ENCODE peak calls at places on chromosomes 5 and 9, in six cellular contexts. One of them, this sample, is unnamed.

GRCh38 chr5:56479701-56480304 is 246.7 kb upstream of the ANKRD55 start:
- DNase-seq in esophagus squamous epithelium: no peak
- DNase-seq in upper lobe of right lung: no peak
- DNase-seq in HFFc6: no peak
- DNase-seq in coronary artery: no peak
- DNase-seq in omental fat pad: no peak
- DNase-seq in this sample: no peak

GRCh38 chr5:157613385-157614245 is 38.0 kb upstream of the ADAM19 start:
- DNase-seq in esophagus squamous epithelium: no peak
- DNase-seq in upper lobe of right lung: no peak
- DNase-seq in HFFc6: no peak
- DNase-seq in coronary artery: no peak
- DNase-seq in omental fat pad: no peak
- DNase-seq in this sample: no peak

GRCh38 chr5:43036856-43037711 is 3.0 kb downstream of the ANXA2R start:
- DNase-seq in esophagus squamous epithelium: no peak
- DNase-seq in upper lobe of right lung: peak
- DNase-seq in HFFc6: no peak
- DNase-seq in coronary artery: no peak
- DNase-seq in omental fat pad: no peak
- DNase-seq in this sample: no peak

GRCh38 chr5:67033893-67034605 is 162.6 kb downstream of the CD180 start:
- DNase-seq in esophagus squamous epithelium: no peak
- DNase-seq in upper lobe of right lung: no peak
- DNase-seq in HFFc6: no peak
- DNase-seq in coronary artery: no peak
- DNase-seq in omental fat pad: no peak
- DNase-seq in this sample: no peak

GRCh38 chr5:172282277-172283019 is 1.1 kb downstream of the UBTD2 start:
- DNase-seq in esophagus squamous epithelium: no peak
- DNase-seq in upper lobe of right lung: no peak
- DNase-seq in HFFc6: peak
- DNase-seq in coronary artery: no peak
- DNase-seq in omental fat pad: no peak
- DNase-seq in this sample: no peak

GRCh38 chr9:113875917-113876805 is at the start of gene ZNF618:
- DNase-seq in esophagus squamous epithelium: no peak
- DNase-seq in upper lobe of right lung: peak
- DNase-seq in HFFc6: no peak
- DNase-seq in coronary artery: no peak
- DNase-seq in omental fat pad: no peak
- DNase-seq in this sample: peak

GRCh38 chr9:136539427-136540412 is 6.1 kb downstream of the NOTCH1 start:
- DNase-seq in esophagus squamous epithelium: peak
- DNase-seq in upper lobe of right lung: peak
- DNase-seq in HFFc6: no peak
- DNase-seq in coronary artery: peak
- DNase-seq in omental fat pad: peak
- DNase-seq in this sample: peak

GRCh38 chr5:160672521-160672920 is 179.5 kb downstream of the ATP10B start:
- DNase-seq in esophagus squamous epithelium: no peak
- DNase-seq in upper lobe of right lung: no peak
- DNase-seq in HFFc6: no peak
- DNase-seq in coronary artery: no peak
- DNase-seq in omental fat pad: no peak
- DNase-seq in this sample: no peak

GRCh38 chr9:70046274-70047070 is 2.8 kb downstream of the MAMDC2 start:
- DNase-seq in esophagus squamous epithelium: no peak
- DNase-seq in upper lobe of right lung: no peak
- DNase-seq in HFFc6: no peak
- DNase-seq in coronary artery: no peak
- DNase-seq in omental fat pad: no peak
- DNase-seq in this sample: no peak

GRCh38 chr5:158754018-158754514 is 345.6 kb downstream of the EBF1 start:
- DNase-seq in esophagus squamous epithelium: no peak
- DNase-seq in upper lobe of right lung: no peak
- DNase-seq in HFFc6: peak
- DNase-seq in coronary artery: no peak
- DNase-seq in omental fat pad: no peak
- DNase-seq in this sample: no peak

GRCh38 chr5:67170783-67171182 is 25.8 kb downstream of the CD180 start:
- DNase-seq in esophagus squamous epithelium: no peak
- DNase-seq in upper lobe of right lung: no peak
- DNase-seq in HFFc6: no peak
- DNase-seq in coronary artery: no peak
- DNase-seq in omental fat pad: no peak
- DNase-seq in this sample: no peak

DNA sequence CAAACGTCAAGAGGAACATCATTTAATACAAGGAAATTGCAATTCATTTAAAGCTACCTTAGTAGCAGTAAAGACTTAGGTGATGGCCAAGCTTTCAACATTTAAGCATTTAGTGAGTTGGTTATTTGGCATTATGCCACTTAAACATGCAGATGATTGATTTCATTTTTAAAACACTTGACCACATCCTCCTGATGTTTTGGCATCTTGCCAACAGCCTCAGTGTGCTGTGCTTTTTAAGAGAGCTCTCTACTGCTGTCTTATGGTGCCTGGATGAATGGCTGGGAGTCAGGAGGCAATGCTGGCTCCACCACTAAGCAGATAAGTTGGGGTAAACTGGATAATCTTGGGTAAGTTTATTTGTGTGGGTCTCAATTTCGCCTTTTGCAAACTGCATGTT is 364.5 kb downstream of the MAN2A1 start:
- DNase-seq in esophagus squamous epithelium: peak
- DNase-seq in upper lobe of right lung: no peak
- DNase-seq in HFFc6: no peak
- DNase-seq in coronary artery: no peak
- DNase-seq in omental fat pad: no peak
- DNase-seq in this sample: no peak
- TF ChIP-seq CTCF in esophagus squamous epithelium: no peak
- TF ChIP-seq CTCF in upper lobe of right lung: no peak
- TF ChIP-seq CTCF in HFFc6: no peak
- TF ChIP-seq CTCF in coronary artery: no peak
- TF ChIP-seq CTCF in omental fat pad: no peak
- TF ChIP-seq CTCF in this sample: no peak

DNA sequence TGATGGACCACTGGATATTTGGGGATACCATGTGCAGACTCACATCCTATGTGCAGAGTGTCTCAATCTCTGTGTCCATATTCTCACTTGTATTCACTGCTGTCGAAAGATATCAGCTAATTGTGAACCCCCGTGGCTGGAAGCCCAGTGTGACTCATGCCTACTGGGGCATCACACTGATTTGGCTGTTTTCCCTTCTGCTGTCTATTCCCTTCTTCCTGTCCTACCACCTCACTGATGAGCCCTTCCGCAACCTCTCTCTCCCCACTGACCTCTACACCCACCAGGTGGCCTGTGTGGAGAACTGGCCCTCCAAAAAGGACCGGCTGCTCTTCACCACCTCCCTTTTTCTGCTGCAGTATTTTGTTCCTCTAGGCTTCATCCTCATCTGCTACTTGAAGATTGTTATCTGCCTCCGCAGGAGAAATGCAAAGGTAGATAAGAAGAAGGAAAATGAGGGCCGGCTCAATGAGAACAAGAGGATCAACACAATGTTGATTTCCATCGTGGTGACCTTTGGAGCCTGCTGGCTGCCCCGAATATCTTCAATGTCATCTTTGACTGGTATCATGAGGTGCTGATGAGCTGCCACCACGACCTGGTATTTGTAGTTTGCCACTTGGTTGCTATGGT is 54.5 kb upstream of the HNRNPA0 start:
- DNase-seq in esophagus squamous epithelium: no peak
- DNase-seq in upper lobe of right lung: no peak
- DNase-seq in HFFc6: no peak
- DNase-seq in coronary artery: no peak
- DNase-seq in omental fat pad: no peak
- DNase-seq in this sample: no peak
- TF ChIP-seq CTCF in esophagus squamous epithelium: no peak
- TF ChIP-seq CTCF in upper lobe of right lung: no peak
- TF ChIP-seq CTCF in HFFc6: no peak
- TF ChIP-seq CTCF in coronary artery: no peak
- TF ChIP-seq CTCF in omental fat pad: no peak
- TF ChIP-seq CTCF in this sample: no peak

DNA sequence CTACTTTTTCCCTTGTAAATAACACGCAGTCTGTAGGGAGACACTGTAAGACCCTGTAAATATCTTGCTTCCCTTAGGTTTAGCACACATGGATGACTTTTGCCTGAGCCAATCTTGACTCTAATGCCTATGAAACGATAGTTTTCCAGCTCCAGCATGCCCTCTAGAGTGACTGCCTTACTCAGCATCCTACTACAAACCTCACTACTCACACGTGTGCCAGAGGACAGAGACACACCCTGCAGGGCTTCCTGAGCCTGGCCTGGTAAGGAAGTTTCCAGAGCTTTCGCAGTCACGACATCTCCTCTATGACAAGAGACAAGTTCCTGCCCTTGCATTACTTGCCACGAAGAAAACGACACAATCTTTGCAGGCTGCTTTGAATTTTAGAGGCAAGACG is 138.1 kb downstream of the ATPSCKMT start:
- DNase-seq in esophagus squamous epithelium: no peak
- DNase-seq in upper lobe of right lung: no peak
- DNase-seq in HFFc6: peak
- DNase-seq in coronary artery: no peak
- DNase-seq in omental fat pad: no peak
- DNase-seq in this sample: no peak
- TF ChIP-seq CTCF in esophagus squamous epithelium: no peak
- TF ChIP-seq CTCF in upper lobe of right lung: peak
- TF ChIP-seq CTCF in HFFc6: peak
- TF ChIP-seq CTCF in coronary artery: no peak
- TF ChIP-seq CTCF in omental fat pad: no peak
- TF ChIP-seq CTCF in this sample: no peak

GRCh38 chr9:35834260-35835215 is 5.5 kb downstream of the TMEM8B start:
- DNase-seq in esophagus squamous epithelium: no peak
- DNase-seq in upper lobe of right lung: no peak
- DNase-seq in HFFc6: no peak
- DNase-seq in coronary artery: no peak
- DNase-seq in omental fat pad: no peak
- DNase-seq in this sample: no peak

GRCh38 chr9:35832814-35833213 is 3.8 kb downstream of the TMEM8B start:
- DNase-seq in esophagus squamous epithelium: no peak
- DNase-seq in upper lobe of right lung: no peak
- DNase-seq in HFFc6: no peak
- DNase-seq in coronary artery: no peak
- DNase-seq in omental fat pad: no peak
- DNase-seq in this sample: no peak

GRCh38 chr9:35835766-35836165 is 6.7 kb downstream of the TMEM8B start:
- DNase-seq in esophagus squamous epithelium: no peak
- DNase-seq in upper lobe of right lung: no peak
- DNase-seq in HFFc6: no peak
- DNase-seq in coronary artery: no peak
- DNase-seq in omental fat pad: no peak
- DNase-seq in this sample: no peak

GRCh38 chr9:35836595-35836994 is 7.6 kb downstream of the TMEM8B start:
- DNase-seq in esophagus squamous epithelium: no peak
- DNase-seq in upper lobe of right lung: no peak
- DNase-seq in HFFc6: no peak
- DNase-seq in coronary artery: no peak
- DNase-seq in omental fat pad: no peak
- DNase-seq in this sample: no peak

GRCh38 chr9:35835216-35835604 is 6.2 kb downstream of the TMEM8B start:
- DNase-seq in esophagus squamous epithelium: no peak
- DNase-seq in upper lobe of right lung: no peak
- DNase-seq in HFFc6: no peak
- DNase-seq in coronary artery: no peak
- DNase-seq in omental fat pad: no peak
- DNase-seq in this sample: no peak
- TF ChIP-seq CTCF in esophagus squamous epithelium: peak
- TF ChIP-seq CTCF in upper lobe of right lung: peak
- TF ChIP-seq CTCF in HFFc6: peak
- TF ChIP-seq CTCF in coronary artery: no peak
- TF ChIP-seq CTCF in omental fat pad: no peak
- TF ChIP-seq CTCF in this sample: no peak

GRCh38 chr5:94785111-94785510 is 166.6 kb downstream of the SLF1 start:
- DNase-seq in esophagus squamous epithelium: no peak
- DNase-seq in upper lobe of right lung: no peak
- DNase-seq in HFFc6: no peak
- DNase-seq in coronary artery: no peak
- DNase-seq in omental fat pad: no peak
- DNase-seq in this sample: no peak
- TF ChIP-seq CTCF in esophagus squamous epithelium: no peak
- TF ChIP-seq CTCF in upper lobe of right lung: peak
- TF ChIP-seq CTCF in HFFc6: peak
- TF ChIP-seq CTCF in coronary artery: no peak
- TF ChIP-seq CTCF in omental fat pad: no peak
- TF ChIP-seq CTCF in this sample: no peak

GRCh38 chr5:39132792-39133191 is 58.6 kb upstream of the RICTOR start:
- DNase-seq in esophagus squamous epithelium: no peak
- DNase-seq in upper lobe of right lung: no peak
- DNase-seq in HFFc6: no peak
- DNase-seq in coronary artery: no peak
- DNase-seq in omental fat pad: no peak
- DNase-seq in this sample: no peak

GRCh38 chr5:39138892-39139291 is 64.7 kb upstream of the RICTOR start:
- DNase-seq in esophagus squamous epithelium: no peak
- DNase-seq in upper lobe of right lung: no peak
- DNase-seq in HFFc6: peak
- DNase-seq in coronary artery: no peak
- DNase-seq in omental fat pad: no peak
- DNase-seq in this sample: no peak

GRCh38 chr5:39140558-39141168 is 66.5 kb upstream of the RICTOR start:
- DNase-seq in esophagus squamous epithelium: no peak
- DNase-seq in upper lobe of right lung: no peak
- DNase-seq in HFFc6: no peak
- DNase-seq in coronary artery: no peak
- DNase-seq in omental fat pad: no peak
- DNase-seq in this sample: no peak

GRCh38 chr5:39138182-39138487 is 63.9 kb upstream of the RICTOR start:
- DNase-seq in esophagus squamous epithelium: no peak
- DNase-seq in upper lobe of right lung: no peak
- DNase-seq in HFFc6: no peak
- DNase-seq in coronary artery: no peak
- DNase-seq in omental fat pad: no peak
- DNase-seq in this sample: no peak

GRCh38 chr5:39137391-39138181 is 63.4 kb upstream of the RICTOR start:
- DNase-seq in esophagus squamous epithelium: no peak
- DNase-seq in upper lobe of right lung: no peak
- DNase-seq in HFFc6: no peak
- DNase-seq in coronary artery: no peak
- DNase-seq in omental fat pad: no peak
- DNase-seq in this sample: no peak
- TF ChIP-seq CTCF in esophagus squamous epithelium: no peak
- TF ChIP-seq CTCF in upper lobe of right lung: no peak
- TF ChIP-seq CTCF in HFFc6: peak
- TF ChIP-seq CTCF in coronary artery: no peak
- TF ChIP-seq CTCF in omental fat pad: no peak
- TF ChIP-seq CTCF in this sample: no peak

This sample was measured in activated B cell treated with CpG ODN at 0.5 μM for 24 hours.